ENCODE peak calls at places on chromosomes 7 and 10, in nine cellular contexts. M, Z, F, C, I, J, U, N and T are unnamed samples. For H3K4me1 and H3K27me3, the result is how much of the 10 kb centered on the place peaks cover.

GRCh38 chr7:47940482-47941001 is 7.7 kb downstream of the PKD1L1 start:
- DNase-seq in M (peak), Z (peak), F (peak), C (peak), I (no peak), J (no peak), U (no peak), N (peak), T (peak)

GRCh38 chr7:81812514-81813472 is 42.9 kb upstream of the HGF start:
- DNase-seq in M (no peak), Z (no peak), F (no peak), C (no peak), I (no peak), J (no peak), U (no peak), N (no peak), T (no peak)

GRCh38 chr10:79247373-79248137 is 99.7 kb upstream of the PPIF start:
- DNase-seq in M (no peak), Z (peak), F (no peak), C (no peak), I (no peak), J (no peak), U (no peak), N (no peak), T (no peak)

GRCh38 chr10:14397069-14397468 is 66.3 kb upstream of the FRMD4A start:
- DNase-seq in M (peak), Z (peak), F (peak), C (peak), I (no peak), J (peak), U (peak), N (no peak), T (peak)

GRCh38 chr10:78515037-78515872 is 481.6 kb downstream of the RPS24 start:
- DNase-seq in M (no peak), Z (peak), F (no peak), C (peak), I (no peak), J (peak), U (no peak), N (no peak), T (peak)

GRCh38 chr10:56622335-56622973 is 261.4 kb upstream of the ZWINT start:
- DNase-seq in M (no peak), Z (no peak), F (no peak), C (no peak), I (no peak), J (no peak), U (no peak), N (no peak), T (no peak)

GRCh38 chr10:94613-95012 is 40.6 kb upstream of the ZMYND11 start:
- DNase-seq in M (no peak), Z (no peak), F (no peak), C (no peak), I (no peak), J (no peak), U (no peak), N (no peak), T (no peak)

GRCh38 chr7:43072530-43072929 is 39.9 kb upstream of the HECW1 start:
- DNase-seq in M (no peak), Z (no peak), F (no peak), C (peak), I (no peak), J (no peak), U (no peak), N (no peak), T (no peak)

GRCh38 chr10:132532784-132533560 is 4.6 kb upstream of the INPP5A start:
- DNase-seq in M (no peak), Z (peak), F (peak), C (no peak), I (no peak), J (peak), U (no peak), N (no peak), T (peak)

GRCh38 chr7:100465702-100466311 is 1.7 kb upstream of the SPACDR start:
- DNase-seq in M (peak), Z (peak), F (peak), C (peak), I (peak), J (peak), U (peak), N (peak), T (no peak)

GRCh38 chr10:124993728-124994451 is 52.0 kb downstream of the ZRANB1 start:
- DNase-seq in M (peak), Z (no peak), F (no peak), C (no peak), I (no peak), J (no peak), U (peak), N (no peak), T (no peak)

GRCh38 chr7:99597762-99598501 is at the start of gene TMEM225B:
- DNase-seq in M (no peak), Z (no peak), F (no peak), C (no peak), I (no peak), J (no peak), U (no peak), N (no peak), T (no peak)

GRCh38 chr7:35252584-35252983 is 1.3 kb downstream of the TBX20 start:
- DNase-seq in M (no peak), Z (no peak), F (no peak), C (peak), I (no peak), J (no peak), U (no peak), N (no peak), T (no peak)

GRCh38 chr10:73304876-73305275 is 52.4 kb upstream of the MRPS16 start:
- DNase-seq in M (no peak), Z (no peak), F (no peak), C (no peak), I (no peak), J (no peak), U (no peak), N (no peak), T (no peak)

GRCh38 chr7:73682745-73683055 is 553 bp downstream of the DNAJC30 start:
- DNase-seq in M (no peak), Z (no peak), F (no peak), C (no peak), I (no peak), J (no peak), U (no peak), N (no peak), T (no peak)

GRCh38 chr10:24730811-24731210 is 7.1 kb upstream of the ARHGAP21 start:
- DNase-seq in M (no peak), Z (no peak), F (no peak), C (no peak), I (no peak), J (no peak), U (no peak), N (no peak), T (no peak)

GRCh38 chr7:33669251-33669670 is 236.1 kb upstream of the BMPER start:
- DNase-seq in M (no peak), Z (no peak), F (no peak), C (peak), I (no peak), J (peak), U (no peak), N (no peak), T (peak)

GRCh38 chr7:26367219-26367711 is 75.6 kb downstream of the SNX10 start:
- DNase-seq in M (no peak), Z (no peak), F (no peak), C (no peak), I (no peak), J (no peak), U (no peak), N (no peak), T (no peak)
- H3K27ac ChIP-seq in M (no peak), Z (no peak), F (no peak), C (no peak), I (no peak), J (no peak), U (no peak), N (no peak), T (no peak)

GRCh38 chr7:116224492-116225098 is 14.3 kb downstream of the TES start:
- DNase-seq in M (no peak), Z (no peak), F (no peak), C (no peak), I (no peak), J (no peak), U (no peak), N (no peak), T (no peak)

GRCh38 chr7:116225860-116226259 is 15.5 kb downstream of the TES start:
- DNase-seq in M (no peak), Z (no peak), F (no peak), C (no peak), I (no peak), J (no peak), U (no peak), N (no peak), T (no peak)

GRCh38 chr7:116228241-116228640 is 17.9 kb downstream of the TES start:
- DNase-seq in M (no peak), Z (peak), F (no peak), C (no peak), I (no peak), J (no peak), U (no peak), N (no peak), T (no peak)

GRCh38 chr7:116227678-116228239 is 17.4 kb downstream of the TES start:
- DNase-seq in M (no peak), Z (peak), F (peak), C (peak), I (no peak), J (peak), U (no peak), N (no peak), T (no peak)

GRCh38 chr7:116226664-116227063 is 16.3 kb downstream of the TES start:
- DNase-seq in M (no peak), Z (peak), F (peak), C (no peak), I (no peak), J (peak), U (no peak), N (no peak), T (no peak)
- H3K4me1 ChIP-seq in M (under half), Z (half or more), F (under half), C (under half), I (under half), J (half or more), U (under half), N (half or more), T (half or more)

GRCh38 chr7:94067047-94067446 is 62.9 kb upstream of the BET1 start:
- DNase-seq in M (no peak), Z (no peak), F (no peak), C (no peak), I (no peak), J (no peak), U (no peak), N (no peak), T (no peak)
- H3K27me3 ChIP-seq in M (under half), Z (under half), F (under half), C (under half), I (under half), J (under half), U (under half), N (under half), T (under half)

GRCh38 chr7:1181591-1181990 is 21.6 kb upstream of the ZFAND2A start:
- DNase-seq in M (no peak), Z (no peak), F (no peak), C (no peak), I (no peak), J (no peak), U (no peak), N (no peak), T (no peak)
- H3K27ac ChIP-seq in M (no peak), Z (no peak), F (no peak), C (no peak), I (no peak), J (no peak), U (no peak), N (no peak), T (no peak)

GRCh38 chr7:94509264-94509878 is at the start of gene CASD1:
- DNase-seq in M (peak), Z (peak), F (peak), C (no peak), I (peak), J (peak), U (peak), N (peak), T (peak)

GRCh38 chr7:94510582-94511456 is 1.2 kb downstream of the CASD1 start:
- DNase-seq in M (peak), Z (peak), F (peak), C (peak), I (peak), J (peak), U (peak), N (no peak), T (no peak)

GRCh38 chr7:94507962-94508361 is 1.6 kb upstream of the CASD1 start:
- DNase-seq in M (no peak), Z (no peak), F (no peak), C (no peak), I (no peak), J (no peak), U (no peak), N (no peak), T (no peak)

GRCh38 chr7:94511763-94512162 is 2.2 kb downstream of the CASD1 start:
- DNase-seq in M (no peak), Z (no peak), F (peak), C (no peak), I (no peak), J (peak), U (no peak), N (no peak), T (no peak)

GRCh38 chr7:94509879-94510581 is 421 bp downstream of the CASD1 start:
- DNase-seq in M (peak), Z (peak), F (peak), C (peak), I (peak), J (peak), U (peak), N (peak), T (peak)
- H3K4me1 ChIP-seq in M (under half), Z (under half), F (under half), C (under half), I (under half), J (under half), U (under half), N (half or more), T (under half)

DNA sequence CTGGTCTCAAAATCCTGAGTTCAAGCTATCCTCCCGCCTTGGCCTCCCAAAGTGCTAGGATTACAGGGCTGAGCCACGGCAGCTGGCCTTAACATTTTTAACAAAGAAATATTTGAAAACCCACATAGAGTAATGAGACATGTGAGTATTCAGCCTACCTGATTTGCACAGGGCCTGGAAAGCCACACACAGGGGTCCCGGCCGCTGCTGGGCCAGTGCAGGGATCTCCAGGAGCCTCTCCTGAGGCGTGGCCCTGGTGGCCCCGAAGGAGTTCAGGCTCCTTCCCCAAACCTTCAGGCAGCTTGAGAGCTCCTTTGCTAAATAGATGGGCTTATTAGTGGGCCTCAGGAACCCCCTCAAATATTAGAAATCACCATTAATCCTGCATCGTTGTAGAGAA is 18.7 kb downstream of the CNPY1 start:
- DNase-seq in M (no peak), Z (no peak), F (no peak), C (no peak), I (no peak), J (no peak), U (no peak), N (no peak), T (peak)
- H3K27me3 ChIP-seq in M (under half), Z (under half), F (under half), C (half or more), I (under half), J (under half), U (half or more), N (half or more), T (half or more)